ENCODE peak calls at places on chromosomes 5 and 9, in four cellular contexts. S, F, D and I are unnamed samples.

GRCh38 chr9:35813434-35814105 is 1.3 kb downstream of the HINT2 start:
- DNase-seq in S (no peak), F (peak), D (peak), I (no peak)

GRCh38 chr9:126986506-126986951 is 71.9 kb downstream of the RALGPS1 start:
- DNase-seq in S (no peak), F (peak), D (peak), I (no peak)

GRCh38 chr9:137453643-137454081 is 5.5 kb downstream of the NSMF start:
- DNase-seq in S (no peak), F (no peak), D (peak), I (peak)

GRCh38 chr9:73176450-73176875 is 24.8 kb downstream of the ANXA1 start:
- DNase-seq in S (no peak), F (peak), D (peak), I (no peak)

GRCh38 chr9:76704601-76705204 is 59.5 kb upstream of the PCA3 start:
- DNase-seq in S (peak), F (peak), D (peak), I (no peak)

GRCh38 chr5:16229357-16229940 is 49.9 kb upstream of the MARCHF11 start:
- DNase-seq in S (no peak), F (no peak), D (no peak), I (no peak)

GRCh38 chr9:95613670-95614069 is 96.9 kb upstream of the PTCH1 start:
- DNase-seq in S (no peak), F (no peak), D (no peak), I (no peak)

GRCh38 chr9:121736147-121736721 is 84.8 kb downstream of the DAB2IP start:
- DNase-seq in S (no peak), F (no peak), D (peak), I (no peak)

GRCh38 chr5:65440456-65440855 is 41.3 kb downstream of the ADAMTS6 start:
- DNase-seq in S (no peak), F (no peak), D (no peak), I (no peak)

GRCh38 chr9:96014078-96014477 is 138.6 kb downstream of the ERCC6L2 start:
- DNase-seq in S (no peak), F (no peak), D (no peak), I (no peak)

GRCh38 chr9:88536951-88537742 is 2.2 kb downstream of the NXNL2 start:
- DNase-seq in S (no peak), F (no peak), D (no peak), I (no peak)